ENCODE peak calls at places on chromosomes 7 and 10, in ten cellular contexts. One of them, this sample, is unnamed.

GRCh38 chr7:50920031-50920635 is 137.4 kb upstream of the GRB10 start:
- DNase-seq in heart left ventricle: no peak
- DNase-seq in transverse colon: no peak
- DNase-seq in sigmoid colon: no peak
- DNase-seq in ovary: no peak
- DNase-seq in endothelial cell of umbilical vein: no peak
- DNase-seq in body of pancreas: no peak
- DNase-seq in A549: no peak
- DNase-seq in prostate gland: no peak
- DNase-seq in right lobe of liver: no peak
- DNase-seq in this sample: no peak

GRCh38 chr7:29807179-29807841 is 1.0 kb downstream of the WIPF3 start:
- DNase-seq in heart left ventricle: peak
- DNase-seq in transverse colon: peak
- DNase-seq in sigmoid colon: no peak
- DNase-seq in ovary: peak
- DNase-seq in endothelial cell of umbilical vein: no peak
- DNase-seq in body of pancreas: peak
- DNase-seq in A549: peak
- DNase-seq in prostate gland: no peak
- DNase-seq in right lobe of liver: peak
- DNase-seq in this sample: no peak

GRCh38 chr10:31966681-31967080 is 38.0 kb upstream of the ARHGAP12 start:
- DNase-seq in heart left ventricle: no peak
- DNase-seq in transverse colon: no peak
- DNase-seq in sigmoid colon: no peak
- DNase-seq in ovary: no peak
- DNase-seq in endothelial cell of umbilical vein: no peak
- DNase-seq in body of pancreas: no peak
- DNase-seq in A549: no peak
- DNase-seq in prostate gland: no peak
- DNase-seq in right lobe of liver: no peak
- DNase-seq in this sample: no peak

GRCh38 chr7:74233655-74234280 is 20.4 kb downstream of the RFC2 start:
- DNase-seq in heart left ventricle: no peak
- DNase-seq in transverse colon: no peak
- DNase-seq in sigmoid colon: no peak
- DNase-seq in ovary: no peak
- DNase-seq in endothelial cell of umbilical vein: peak
- DNase-seq in body of pancreas: no peak
- DNase-seq in A549: no peak
- DNase-seq in prostate gland: no peak
- DNase-seq in right lobe of liver: no peak
- DNase-seq in this sample: no peak

GRCh38 chr7:130254555-130254954 is 12.1 kb upstream of the CPA2 start:
- DNase-seq in heart left ventricle: no peak
- DNase-seq in transverse colon: no peak
- DNase-seq in sigmoid colon: no peak
- DNase-seq in ovary: no peak
- DNase-seq in endothelial cell of umbilical vein: no peak
- DNase-seq in body of pancreas: peak
- DNase-seq in A549: no peak
- DNase-seq in prostate gland: no peak
- DNase-seq in right lobe of liver: no peak
- DNase-seq in this sample: no peak

GRCh38 chr10:18497955-18498354 is 153.4 kb downstream of the NSUN6 start:
- DNase-seq in heart left ventricle: no peak
- DNase-seq in transverse colon: no peak
- DNase-seq in sigmoid colon: no peak
- DNase-seq in ovary: no peak
- DNase-seq in endothelial cell of umbilical vein: no peak
- DNase-seq in body of pancreas: no peak
- DNase-seq in A549: no peak
- DNase-seq in prostate gland: no peak
- DNase-seq in right lobe of liver: no peak
- DNase-seq in this sample: no peak

GRCh38 chr7:143408247-143408685 is 390 bp downstream of the EPHA1 start:
- DNase-seq in heart left ventricle: no peak
- DNase-seq in transverse colon: no peak
- DNase-seq in sigmoid colon: no peak
- DNase-seq in ovary: no peak
- DNase-seq in endothelial cell of umbilical vein: no peak
- DNase-seq in body of pancreas: peak
- DNase-seq in A549: no peak
- DNase-seq in prostate gland: no peak
- DNase-seq in right lobe of liver: no peak
- DNase-seq in this sample: no peak

GRCh38 chr7:43639858-43640491 is 57.1 kb downstream of the STK17A start:
- DNase-seq in heart left ventricle: peak
- DNase-seq in transverse colon: peak
- DNase-seq in sigmoid colon: no peak
- DNase-seq in ovary: peak
- DNase-seq in endothelial cell of umbilical vein: peak
- DNase-seq in body of pancreas: peak
- DNase-seq in A549: no peak
- DNase-seq in prostate gland: no peak
- DNase-seq in right lobe of liver: peak
- DNase-seq in this sample: no peak

GRCh38 chr7:8185907-8186306 is 76.1 kb downstream of the ICA1 start:
- DNase-seq in heart left ventricle: no peak
- DNase-seq in transverse colon: no peak
- DNase-seq in sigmoid colon: no peak
- DNase-seq in ovary: no peak
- DNase-seq in endothelial cell of umbilical vein: no peak
- DNase-seq in body of pancreas: no peak
- DNase-seq in A549: no peak
- DNase-seq in prostate gland: no peak
- DNase-seq in right lobe of liver: no peak
- DNase-seq in this sample: no peak

DNA sequence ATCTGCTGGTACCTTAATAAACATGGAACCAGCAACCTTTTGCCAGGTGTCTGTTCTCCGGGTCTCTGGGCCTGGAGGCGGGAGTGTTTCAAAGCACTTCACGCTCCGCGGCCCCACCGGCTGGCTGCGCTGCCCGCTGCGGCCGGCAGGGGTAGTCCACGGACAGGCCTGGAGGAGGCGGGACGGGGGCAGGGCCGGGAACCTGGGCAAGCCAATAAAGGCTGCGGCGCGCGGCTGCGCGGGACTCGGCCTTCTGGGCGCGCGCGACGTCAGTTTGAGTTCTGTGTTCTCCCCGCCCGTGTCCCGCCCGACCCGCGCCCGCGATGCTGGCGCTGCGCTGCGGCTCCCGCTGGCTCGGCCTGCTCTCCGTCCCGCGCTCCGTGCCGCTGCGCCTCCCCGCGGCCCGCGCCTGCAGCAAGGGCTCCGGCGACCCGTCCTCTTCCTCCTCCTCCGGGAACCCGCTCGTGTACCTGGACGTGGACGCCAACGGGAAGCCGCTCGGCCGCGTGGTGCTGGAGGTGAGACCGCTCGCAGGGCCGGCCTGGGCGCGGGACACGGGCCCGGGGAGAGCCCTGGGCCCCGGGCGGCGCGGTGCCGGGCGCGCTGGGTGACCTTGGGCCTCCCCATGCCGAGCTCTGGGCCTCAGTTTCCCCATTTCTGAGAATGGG is at the start of gene PPIF:
- DNase-seq in heart left ventricle: peak
- DNase-seq in transverse colon: peak
- DNase-seq in sigmoid colon: peak
- DNase-seq in ovary: peak
- DNase-seq in endothelial cell of umbilical vein: peak
- DNase-seq in body of pancreas: peak
- DNase-seq in A549: peak
- DNase-seq in prostate gland: peak
- DNase-seq in right lobe of liver: peak
- DNase-seq in this sample: peak
- TF ChIP-seq POLR2A in heart left ventricle: peak
- TF ChIP-seq POLR2A in transverse colon: peak
- TF ChIP-seq POLR2A in sigmoid colon: no peak
- TF ChIP-seq POLR2A in ovary: peak
- TF ChIP-seq POLR2A in endothelial cell of umbilical vein: peak
- TF ChIP-seq POLR2A in body of pancreas: peak
- TF ChIP-seq POLR2A in A549: peak
- TF ChIP-seq POLR2A in prostate gland: peak
- TF ChIP-seq POLR2A in right lobe of liver: peak
- TF ChIP-seq POLR2A in this sample: peak

DNA sequence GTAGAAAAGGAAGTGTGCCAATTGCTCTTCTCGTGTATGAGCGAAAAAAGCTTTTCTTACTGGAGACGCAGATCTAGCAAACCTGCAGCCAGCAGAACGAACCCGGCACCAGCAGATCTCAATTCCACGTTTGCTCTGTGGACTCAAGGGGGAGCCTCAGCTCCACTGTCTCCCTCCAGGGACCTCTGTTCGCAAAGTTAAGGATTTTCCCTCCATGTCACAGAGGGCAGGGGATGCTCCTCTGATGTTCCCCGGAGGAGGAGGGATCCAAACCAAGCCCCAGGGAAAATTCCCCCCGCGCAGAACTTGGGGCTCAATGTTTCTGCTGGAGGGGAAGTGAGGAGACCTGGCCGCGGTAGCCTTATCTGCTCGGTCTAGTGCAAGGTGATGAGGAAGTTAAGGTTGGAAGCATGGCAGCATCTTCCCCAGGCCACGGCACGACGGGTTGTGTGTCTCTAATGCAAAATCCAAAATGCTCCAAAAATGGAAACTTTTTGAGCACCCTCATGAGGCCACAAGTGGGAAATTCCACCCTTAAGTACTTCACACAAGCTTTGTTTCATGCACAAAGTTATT is 9.0 kb downstream of the IQCE start:
- DNase-seq in heart left ventricle: peak
- DNase-seq in transverse colon: no peak
- DNase-seq in sigmoid colon: no peak
- DNase-seq in ovary: peak
- DNase-seq in endothelial cell of umbilical vein: no peak
- DNase-seq in body of pancreas: no peak
- DNase-seq in A549: no peak
- DNase-seq in prostate gland: no peak
- DNase-seq in right lobe of liver: no peak
- DNase-seq in this sample: no peak
- TF ChIP-seq CTCF in heart left ventricle: peak
- TF ChIP-seq CTCF in transverse colon: no peak
- TF ChIP-seq CTCF in sigmoid colon: no peak
- TF ChIP-seq CTCF in ovary: peak
- TF ChIP-seq CTCF in endothelial cell of umbilical vein: peak
- TF ChIP-seq CTCF in body of pancreas: no peak
- TF ChIP-seq CTCF in A549: peak
- TF ChIP-seq CTCF in prostate gland: peak
- TF ChIP-seq CTCF in right lobe of liver: peak
- TF ChIP-seq CTCF in this sample: no peak

DNA sequence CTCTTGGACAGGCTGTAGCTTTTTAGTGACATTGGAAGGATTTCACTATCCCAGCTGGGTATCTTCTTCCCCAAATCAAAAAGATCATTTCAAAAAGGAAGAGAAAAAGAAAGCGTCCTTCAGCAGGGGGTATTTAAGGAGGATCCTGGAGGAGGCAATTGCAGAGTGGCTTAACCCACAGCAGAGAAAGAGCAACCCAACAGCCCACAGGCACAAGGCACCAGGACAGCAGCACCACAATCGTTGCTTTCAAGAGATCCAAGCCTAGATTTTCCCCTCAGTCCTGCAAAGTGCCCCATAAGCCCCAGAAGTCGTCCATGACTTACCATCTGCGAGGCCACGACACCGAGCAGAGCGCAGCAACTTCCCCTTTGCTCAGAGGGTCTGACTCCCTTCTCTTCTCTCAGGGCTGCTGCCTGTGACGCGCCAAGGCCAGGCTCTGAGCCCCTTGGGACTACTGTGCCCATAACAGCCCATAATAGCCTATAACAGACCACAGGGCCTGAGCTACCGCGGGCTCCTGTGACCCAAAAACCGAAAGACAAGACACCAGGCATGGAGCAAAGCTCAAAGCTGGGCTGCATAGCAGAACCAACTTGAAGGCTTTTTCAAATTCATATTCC is 19.7 kb downstream of the PIK3AP1 start:
- DNase-seq in heart left ventricle: no peak
- DNase-seq in transverse colon: peak
- DNase-seq in sigmoid colon: no peak
- DNase-seq in ovary: no peak
- DNase-seq in endothelial cell of umbilical vein: no peak
- DNase-seq in body of pancreas: no peak
- DNase-seq in A549: no peak
- DNase-seq in prostate gland: no peak
- DNase-seq in right lobe of liver: no peak
- DNase-seq in this sample: no peak
- TF ChIP-seq POLR2A in heart left ventricle: no peak
- TF ChIP-seq POLR2A in transverse colon: no peak
- TF ChIP-seq POLR2A in sigmoid colon: no peak
- TF ChIP-seq POLR2A in ovary: no peak
- TF ChIP-seq POLR2A in endothelial cell of umbilical vein: no peak
- TF ChIP-seq POLR2A in body of pancreas: no peak
- TF ChIP-seq POLR2A in A549: no peak
- TF ChIP-seq POLR2A in prostate gland: no peak
- TF ChIP-seq POLR2A in right lobe of liver: no peak
- TF ChIP-seq POLR2A in this sample: no peak

GRCh38 chr10:79069325-79070090 is 742 bp downstream of the ZMIZ1 start:
- DNase-seq in heart left ventricle: peak
- DNase-seq in transverse colon: peak
- DNase-seq in sigmoid colon: peak
- DNase-seq in ovary: peak
- DNase-seq in endothelial cell of umbilical vein: peak
- DNase-seq in body of pancreas: peak
- DNase-seq in A549: peak
- DNase-seq in prostate gland: no peak
- DNase-seq in right lobe of liver: peak
- DNase-seq in this sample: no peak

GRCh38 chr10:79066460-79067240 is 2.1 kb upstream of the ZMIZ1 start:
- DNase-seq in heart left ventricle: no peak
- DNase-seq in transverse colon: no peak
- DNase-seq in sigmoid colon: peak
- DNase-seq in ovary: no peak
- DNase-seq in endothelial cell of umbilical vein: peak
- DNase-seq in body of pancreas: no peak
- DNase-seq in A549: peak
- DNase-seq in prostate gland: no peak
- DNase-seq in right lobe of liver: no peak
- DNase-seq in this sample: no peak

GRCh38 chr10:79067241-79068202 is 1.2 kb upstream of the ZMIZ1 start:
- DNase-seq in heart left ventricle: peak
- DNase-seq in transverse colon: peak
- DNase-seq in sigmoid colon: peak
- DNase-seq in ovary: peak
- DNase-seq in endothelial cell of umbilical vein: peak
- DNase-seq in body of pancreas: peak
- DNase-seq in A549: peak
- DNase-seq in prostate gland: peak
- DNase-seq in right lobe of liver: peak
- DNase-seq in this sample: peak

GRCh38 chr10:79068562-79069324 is at the start of gene ZMIZ1:
- DNase-seq in heart left ventricle: peak
- DNase-seq in transverse colon: peak
- DNase-seq in sigmoid colon: peak
- DNase-seq in ovary: peak
- DNase-seq in endothelial cell of umbilical vein: peak
- DNase-seq in body of pancreas: peak
- DNase-seq in A549: peak
- DNase-seq in prostate gland: peak
- DNase-seq in right lobe of liver: peak
- DNase-seq in this sample: peak

DNA sequence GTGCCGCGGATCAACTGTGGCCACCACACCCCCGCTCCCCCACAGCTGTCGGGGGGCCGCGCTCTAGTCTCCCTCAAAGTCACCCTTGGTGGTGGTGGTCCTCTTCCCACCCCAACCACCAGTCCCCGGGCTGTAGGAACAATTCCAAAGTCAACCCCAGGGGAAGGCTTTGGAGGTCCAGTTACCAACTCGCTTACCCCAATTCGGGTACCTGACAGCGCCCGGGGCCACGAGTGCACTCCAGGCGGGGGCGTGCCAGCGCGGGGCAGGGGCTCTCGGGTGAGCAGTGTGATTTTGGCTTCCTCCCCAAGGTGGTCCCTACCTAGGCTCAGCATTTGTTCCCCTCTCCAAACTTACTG is 584 bp upstream of the ZMIZ1 start:
- DNase-seq in heart left ventricle: no peak
- DNase-seq in transverse colon: no peak
- DNase-seq in sigmoid colon: no peak
- DNase-seq in ovary: peak
- DNase-seq in endothelial cell of umbilical vein: peak
- DNase-seq in body of pancreas: no peak
- DNase-seq in A549: peak
- DNase-seq in prostate gland: no peak
- DNase-seq in right lobe of liver: no peak
- DNase-seq in this sample: no peak
- TF ChIP-seq CTCF in heart left ventricle: no peak
- TF ChIP-seq CTCF in transverse colon: no peak
- TF ChIP-seq CTCF in sigmoid colon: no peak
- TF ChIP-seq CTCF in ovary: no peak
- TF ChIP-seq CTCF in endothelial cell of umbilical vein: no peak
- TF ChIP-seq CTCF in body of pancreas: no peak
- TF ChIP-seq CTCF in A549: no peak
- TF ChIP-seq CTCF in prostate gland: no peak
- TF ChIP-seq CTCF in right lobe of liver: no peak
- TF ChIP-seq CTCF in this sample: no peak